ENCODE peak calls at places on chromosome 2, in nine cellular contexts. One of them, this sample, is unnamed.
A peak's percentile ranks its signal among the peaks of the same experiment; 100 is the strongest.

GRCh38 chr2:207092803-207093202 is 72.9 kb downstream of the KLF7 start:
- DNase-seq in tibial artery: no peak
- DNase-seq in lower lobe of right lung: no peak
- DNase-seq in small intestine: no peak
- DNase-seq in psoas muscle: no peak
- DNase-seq in left ventricle myocardium inferior: no peak
- DNase-seq in A549: no peak
- DNase-seq in Peyer's patch: no peak
- DNase-seq in fibroblast of lung: peak; percentile 35
- DNase-seq in this sample: no peak

GRCh38 chr2:190927257-190927656 is 46.6 kb downstream of the GLS start:
- DNase-seq in tibial artery: no peak
- DNase-seq in lower lobe of right lung: no peak
- DNase-seq in small intestine: peak; percentile 38
- DNase-seq in psoas muscle: no peak
- DNase-seq in left ventricle myocardium inferior: no peak
- DNase-seq in A549: no peak
- DNase-seq in Peyer's patch: no peak
- DNase-seq in fibroblast of lung: no peak
- DNase-seq in this sample: no peak

GRCh38 chr2:126976721-126977328 is 78.1 kb downstream of the TEX51 start:
- DNase-seq in tibial artery: no peak
- DNase-seq in lower lobe of right lung: no peak
- DNase-seq in small intestine: no peak
- DNase-seq in psoas muscle: no peak
- DNase-seq in left ventricle myocardium inferior: no peak
- DNase-seq in A549: no peak
- DNase-seq in Peyer's patch: no peak
- DNase-seq in fibroblast of lung: no peak
- DNase-seq in this sample: no peak

GRCh38 chr2:130963058-130963848 is 126.5 kb downstream of the ARHGEF4 start:
- DNase-seq in tibial artery: no peak
- DNase-seq in lower lobe of right lung: no peak
- DNase-seq in small intestine: no peak
- DNase-seq in psoas muscle: no peak
- DNase-seq in left ventricle myocardium inferior: no peak
- DNase-seq in A549: no peak
- DNase-seq in Peyer's patch: no peak
- DNase-seq in fibroblast of lung: no peak
- DNase-seq in this sample: no peak

GRCh38 chr2:36380624-36381481 is 25.3 kb downstream of the CRIM1 start:
- DNase-seq in tibial artery: peak; percentile 70
- DNase-seq in lower lobe of right lung: peak; percentile 55
- DNase-seq in small intestine: peak; percentile 66
- DNase-seq in psoas muscle: no peak
- DNase-seq in left ventricle myocardium inferior: peak; percentile 23
- DNase-seq in A549: peak; percentile 64
- DNase-seq in Peyer's patch: no peak
- DNase-seq in fibroblast of lung: peak; percentile 61
- DNase-seq in this sample: peak; percentile 67

GRCh38 chr2:239523147-239523943 is 122.5 kb upstream of the HDAC4 start:
- DNase-seq in tibial artery: no peak
- DNase-seq in lower lobe of right lung: peak; percentile 31
- DNase-seq in small intestine: no peak
- DNase-seq in psoas muscle: peak; percentile 10
- DNase-seq in left ventricle myocardium inferior: peak; percentile 11
- DNase-seq in A549: no peak
- DNase-seq in Peyer's patch: no peak
- DNase-seq in fibroblast of lung: no peak
- DNase-seq in this sample: no peak

GRCh38 chr2:42036940-42037339 is 10.9 kb upstream of the PKDCC start:
- DNase-seq in tibial artery: no peak
- DNase-seq in lower lobe of right lung: no peak
- DNase-seq in small intestine: no peak
- DNase-seq in psoas muscle: no peak
- DNase-seq in left ventricle myocardium inferior: no peak
- DNase-seq in A549: no peak
- DNase-seq in Peyer's patch: no peak
- DNase-seq in fibroblast of lung: no peak
- DNase-seq in this sample: no peak

GRCh38 chr2:101205521-101205998 is 47.1 kb upstream of the CNOT11 start:
- DNase-seq in tibial artery: peak; percentile 71
- DNase-seq in lower lobe of right lung: peak; percentile 53
- DNase-seq in small intestine: peak; percentile 79
- DNase-seq in psoas muscle: peak; percentile 26
- DNase-seq in left ventricle myocardium inferior: peak; percentile 25
- DNase-seq in A549: peak; percentile 59
- DNase-seq in Peyer's patch: peak; percentile 44
- DNase-seq in fibroblast of lung: peak; percentile 91
- DNase-seq in this sample: no peak

GRCh38 chr2:75292826-75293225 is 93.5 kb upstream of the TACR1 start:
- DNase-seq in tibial artery: no peak
- DNase-seq in lower lobe of right lung: no peak
- DNase-seq in small intestine: no peak
- DNase-seq in psoas muscle: no peak
- DNase-seq in left ventricle myocardium inferior: no peak
- DNase-seq in A549: no peak
- DNase-seq in Peyer's patch: no peak
- DNase-seq in fibroblast of lung: peak; percentile 56
- DNase-seq in this sample: no peak

GRCh38 chr2:171893196-171893823 is 734 bp downstream of the SLC25A12 start:
- DNase-seq in tibial artery: no peak
- DNase-seq in lower lobe of right lung: no peak
- DNase-seq in small intestine: peak; percentile 48
- DNase-seq in psoas muscle: no peak
- DNase-seq in left ventricle myocardium inferior: no peak
- DNase-seq in A549: no peak
- DNase-seq in Peyer's patch: no peak
- DNase-seq in fibroblast of lung: no peak
- DNase-seq in this sample: no peak

GRCh38 chr2:239155806-239156480 is 244.9 kb downstream of the HDAC4 start:
- DNase-seq in tibial artery: peak; percentile 60
- DNase-seq in lower lobe of right lung: peak; percentile 21
- DNase-seq in small intestine: no peak
- DNase-seq in psoas muscle: no peak
- DNase-seq in left ventricle myocardium inferior: peak; percentile 0
- DNase-seq in A549: no peak
- DNase-seq in Peyer's patch: no peak
- DNase-seq in fibroblast of lung: no peak
- DNase-seq in this sample: peak; percentile 56

GRCh38 chr2:217331577-217332139 is 471.8 kb upstream of the TNP1 start:
- DNase-seq in tibial artery: no peak
- DNase-seq in lower lobe of right lung: no peak
- DNase-seq in small intestine: no peak
- DNase-seq in psoas muscle: no peak
- DNase-seq in left ventricle myocardium inferior: no peak
- DNase-seq in A549: peak; percentile 19
- DNase-seq in Peyer's patch: no peak
- DNase-seq in fibroblast of lung: no peak
- DNase-seq in this sample: no peak

GRCh38 chr2:104563398-104564024 is 290.4 kb upstream of the POU3F3 start:
- DNase-seq in tibial artery: no peak
- DNase-seq in lower lobe of right lung: no peak
- DNase-seq in small intestine: no peak
- DNase-seq in psoas muscle: no peak
- DNase-seq in left ventricle myocardium inferior: no peak
- DNase-seq in A549: no peak
- DNase-seq in Peyer's patch: no peak
- DNase-seq in fibroblast of lung: no peak
- DNase-seq in this sample: no peak

GRCh38 chr2:37585295-37585908 is 86.0 kb downstream of the CDC42EP3 start:
- DNase-seq in tibial artery: no peak
- DNase-seq in lower lobe of right lung: peak; percentile 48
- DNase-seq in small intestine: peak; percentile 30
- DNase-seq in psoas muscle: no peak
- DNase-seq in left ventricle myocardium inferior: no peak
- DNase-seq in A549: no peak
- DNase-seq in Peyer's patch: peak; percentile 26
- DNase-seq in fibroblast of lung: peak; percentile 72
- DNase-seq in this sample: no peak

GRCh38 chr2:26001743-26002341 is 19.5 kb upstream of the KIF3C start:
- DNase-seq in tibial artery: peak; percentile 91
- DNase-seq in lower lobe of right lung: peak; percentile 85
- DNase-seq in small intestine: no peak
- DNase-seq in psoas muscle: peak; percentile 56
- DNase-seq in left ventricle myocardium inferior: peak; percentile 67
- DNase-seq in A549: no peak
- DNase-seq in Peyer's patch: no peak
- DNase-seq in fibroblast of lung: peak; percentile 62
- DNase-seq in this sample: peak; percentile 85

GRCh38 chr2:39685135-39685534 is 19.4 kb downstream of the TMEM178A start:
- DNase-seq in tibial artery: no peak
- DNase-seq in lower lobe of right lung: no peak
- DNase-seq in small intestine: no peak
- DNase-seq in psoas muscle: no peak
- DNase-seq in left ventricle myocardium inferior: no peak
- DNase-seq in A549: no peak
- DNase-seq in Peyer's patch: no peak
- DNase-seq in fibroblast of lung: no peak
- DNase-seq in this sample: no peak

GRCh38 chr2:42794271-42795046 is 2.1 kb upstream of the HAAO start:
- DNase-seq in tibial artery: no peak
- DNase-seq in lower lobe of right lung: no peak
- DNase-seq in small intestine: peak; percentile 82
- DNase-seq in psoas muscle: no peak
- DNase-seq in left ventricle myocardium inferior: no peak
- DNase-seq in A549: peak; percentile 63
- DNase-seq in Peyer's patch: peak; percentile 50
- DNase-seq in fibroblast of lung: peak; percentile 38
- DNase-seq in this sample: no peak

GRCh38 chr2:233371608-233372007 is 17.3 kb downstream of the DGKD start:
- DNase-seq in tibial artery: no peak
- DNase-seq in lower lobe of right lung: no peak
- DNase-seq in small intestine: no peak
- DNase-seq in psoas muscle: no peak
- DNase-seq in left ventricle myocardium inferior: no peak
- DNase-seq in A549: no peak
- DNase-seq in Peyer's patch: no peak
- DNase-seq in fibroblast of lung: peak; percentile 34
- DNase-seq in this sample: no peak

GRCh38 chr2:233368756-233369155 is 14.5 kb downstream of the DGKD start:
- DNase-seq in tibial artery: no peak
- DNase-seq in lower lobe of right lung: no peak
- DNase-seq in small intestine: no peak
- DNase-seq in psoas muscle: no peak
- DNase-seq in left ventricle myocardium inferior: no peak
- DNase-seq in A549: no peak
- DNase-seq in Peyer's patch: no peak
- DNase-seq in fibroblast of lung: no peak
- DNase-seq in this sample: no peak

GRCh38 chr2:233369897-233370758 is 15.8 kb downstream of the DGKD start:
- DNase-seq in tibial artery: no peak
- DNase-seq in lower lobe of right lung: no peak
- DNase-seq in small intestine: no peak
- DNase-seq in psoas muscle: no peak
- DNase-seq in left ventricle myocardium inferior: no peak
- DNase-seq in A549: no peak
- DNase-seq in Peyer's patch: no peak
- DNase-seq in fibroblast of lung: peak; percentile 19
- DNase-seq in this sample: peak; percentile 42

GRCh38 chr2:233367606-233368005 is 13.3 kb downstream of the DGKD start:
- DNase-seq in tibial artery: no peak
- DNase-seq in lower lobe of right lung: no peak
- DNase-seq in small intestine: no peak
- DNase-seq in psoas muscle: no peak
- DNase-seq in left ventricle myocardium inferior: no peak
- DNase-seq in A549: no peak
- DNase-seq in Peyer's patch: no peak
- DNase-seq in fibroblast of lung: no peak
- DNase-seq in this sample: peak; percentile 15

GRCh38 chr2:233369462-233369861 is 15.2 kb downstream of the DGKD start:
- DNase-seq in tibial artery: no peak
- DNase-seq in lower lobe of right lung: no peak
- DNase-seq in small intestine: no peak
- DNase-seq in psoas muscle: no peak
- DNase-seq in left ventricle myocardium inferior: no peak
- DNase-seq in A549: no peak
- DNase-seq in Peyer's patch: no peak
- DNase-seq in fibroblast of lung: no peak
- DNase-seq in this sample: peak; percentile 46
- H3K27ac ChIP-seq in tibial artery: no peak overlapping the region
- H3K27ac ChIP-seq in lower lobe of right lung: no peak overlapping the region
- H3K27ac ChIP-seq in small intestine: no peak overlapping the region
- H3K27ac ChIP-seq in psoas muscle: no peak overlapping the region
- H3K27ac ChIP-seq in left ventricle myocardium inferior: no peak overlapping the region
- H3K27ac ChIP-seq in A549: no peak overlapping the region
- H3K27ac ChIP-seq in Peyer's patch: no peak overlapping the region
- H3K27ac ChIP-seq in fibroblast of lung: no peak overlapping the region
- H3K27ac ChIP-seq in this sample: no peak overlapping the region

GRCh38 chr2:60442608-60443007 is 110.8 kb downstream of the BCL11A start:
- DNase-seq in tibial artery: no peak
- DNase-seq in lower lobe of right lung: no peak
- DNase-seq in small intestine: no peak
- DNase-seq in psoas muscle: no peak
- DNase-seq in left ventricle myocardium inferior: no peak
- DNase-seq in A549: no peak
- DNase-seq in Peyer's patch: no peak
- DNase-seq in fibroblast of lung: no peak
- DNase-seq in this sample: no peak
- H3K4me1 ChIP-seq in tibial artery: no peaks in the 10 kb centered on the region
- H3K4me1 ChIP-seq in lower lobe of right lung: no peaks in the 10 kb centered on the region
- H3K4me1 ChIP-seq in small intestine: peaks cover 1% of the 10 kb centered on the region
- H3K4me1 ChIP-seq in psoas muscle: peaks cover 6% of the 10 kb centered on the region
- H3K4me1 ChIP-seq in left ventricle myocardium inferior: peaks cover 20% of the 10 kb centered on the region
- H3K4me1 ChIP-seq in A549: no peaks in the 10 kb centered on the region
- H3K4me1 ChIP-seq in Peyer's patch: no peaks in the 10 kb centered on the region
- H3K4me1 ChIP-seq in fibroblast of lung: no peaks in the 10 kb centered on the region
- H3K4me1 ChIP-seq in this sample: no peaks in the 10 kb centered on the region

GRCh38 chr2:89831686-89832498 is 1140.4 kb downstream of the RPIA start:
- DNase-seq in tibial artery: no peak
- DNase-seq in lower lobe of right lung: no peak
- DNase-seq in small intestine: no peak
- DNase-seq in psoas muscle: no peak
- DNase-seq in left ventricle myocardium inferior: no peak
- DNase-seq in A549: no peak
- DNase-seq in Peyer's patch: no peak
- DNase-seq in fibroblast of lung: no peak
- DNase-seq in this sample: no peak
- H3K9me3 ChIP-seq in tibial artery: peaks cover 4% of the 10 kb centered on the region
- H3K9me3 ChIP-seq in lower lobe of right lung: peaks cover 4% of the 10 kb centered on the region
- H3K9me3 ChIP-seq in small intestine: peaks cover 7% of the 10 kb centered on the region
- H3K9me3 ChIP-seq in psoas muscle: peaks cover 27% of the 10 kb centered on the region
- H3K9me3 ChIP-seq in left ventricle myocardium inferior: no peaks in the 10 kb centered on the region
- H3K9me3 ChIP-seq in A549: peaks cover 42% of the 10 kb centered on the region
- H3K9me3 ChIP-seq in Peyer's patch: no peaks in the 10 kb centered on the region
- H3K9me3 ChIP-seq in fibroblast of lung: peaks cover 16% of the 10 kb centered on the region
- H3K9me3 ChIP-seq in this sample: peaks cover 52% of the 10 kb centered on the region

DNA sequence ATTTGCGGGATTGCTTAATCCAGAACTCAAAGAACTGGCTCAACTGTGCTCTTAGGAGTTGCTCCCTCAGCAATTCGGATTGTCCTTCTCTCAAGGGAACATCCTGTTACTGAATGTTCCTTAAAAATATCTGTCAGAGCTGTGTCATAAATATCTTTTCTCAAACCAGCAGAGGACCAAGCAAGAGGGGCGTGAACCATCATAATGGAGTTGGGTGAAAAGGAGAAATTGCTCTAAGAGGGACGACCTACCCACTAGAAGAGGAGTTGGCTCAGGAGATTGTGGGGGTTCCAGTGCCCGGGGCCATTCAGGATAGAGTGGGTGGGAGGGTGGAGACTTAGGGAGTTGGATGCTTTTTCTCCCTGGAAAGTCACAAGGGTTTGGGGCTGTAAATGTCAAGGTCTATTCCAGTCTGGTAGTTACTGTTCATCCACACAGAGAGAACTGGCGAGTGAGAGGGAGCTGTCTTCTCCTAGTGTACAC is 59.5 kb downstream of the MERTK start:
- DNase-seq in tibial artery: no peak
- DNase-seq in lower lobe of right lung: no peak
- DNase-seq in small intestine: no peak
- DNase-seq in psoas muscle: no peak
- DNase-seq in left ventricle myocardium inferior: no peak
- DNase-seq in A549: no peak
- DNase-seq in Peyer's patch: no peak
- DNase-seq in fibroblast of lung: no peak
- DNase-seq in this sample: no peak
- H3K27ac ChIP-seq in tibial artery: peak overlapping the region; percentile 81
- H3K27ac ChIP-seq in lower lobe of right lung: peak overlapping the region; percentile 31
- H3K27ac ChIP-seq in small intestine: no peak overlapping the region
- H3K27ac ChIP-seq in psoas muscle: no peak overlapping the region
- H3K27ac ChIP-seq in left ventricle myocardium inferior: peak overlapping the region; percentile 83
- H3K27ac ChIP-seq in A549: peak overlapping the region; percentile 4
- H3K27ac ChIP-seq in Peyer's patch: peak overlapping the region; percentile 77
- H3K27ac ChIP-seq in fibroblast of lung: no peak overlapping the region
- H3K27ac ChIP-seq in this sample: peak overlapping the region; percentile 32

This sample was measured in ascending aorta.